ENCODE peak calls at places on chromosome 19, in six cellular contexts. One of them, this sample, is unnamed.

GRCh38 chr19:50334741-50335421 is 5.7 kb upstream of the KCNC3 start:
- DNase-seq in lung microvascular endothelial cell: no peak
- DNase-seq in ovary: no peak
- DNase-seq in activated naive CD8-positive, alpha-beta T cell treated with anti-CD3 and anti-CD28 coated beads, Interleukin-2, amount 50 U/mL, for 24 hours: no peak
- DNase-seq in T follicular helper cell: no peak
- DNase-seq in left cardiac atrium: no peak
- DNase-seq in this sample: no peak

GRCh38 chr19:52936958-52937334 is 13.7 kb upstream of the ZNF888 start:
- DNase-seq in lung microvascular endothelial cell: no peak
- DNase-seq in ovary: no peak
- DNase-seq in activated naive CD8-positive, alpha-beta T cell treated with anti-CD3 and anti-CD28 coated beads, Interleukin-2, amount 50 U/mL, for 24 hours: no peak
- DNase-seq in T follicular helper cell: no peak
- DNase-seq in left cardiac atrium: no peak
- DNase-seq in this sample: no peak

GRCh38 chr19:48969276-48970138 is 4.4 kb downstream of the FTL start:
- DNase-seq in lung microvascular endothelial cell: peak; percentile 43
- DNase-seq in ovary: peak; percentile 52
- DNase-seq in activated naive CD8-positive, alpha-beta T cell treated with anti-CD3 and anti-CD28 coated beads, Interleukin-2, amount 50 U/mL, for 24 hours: no peak
- DNase-seq in T follicular helper cell: no peak
- DNase-seq in left cardiac atrium: no peak
- DNase-seq in this sample: no peak

GRCh38 chr19:1452802-1453524 is 3.0 kb downstream of the APC2 start:
- DNase-seq in lung microvascular endothelial cell: no peak
- DNase-seq in ovary: no peak
- DNase-seq in activated naive CD8-positive, alpha-beta T cell treated with anti-CD3 and anti-CD28 coated beads, Interleukin-2, amount 50 U/mL, for 24 hours: no peak
- DNase-seq in T follicular helper cell: no peak
- DNase-seq in left cardiac atrium: no peak
- DNase-seq in this sample: no peak

GRCh38 chr19:38514812-38515633 is 81.5 kb downstream of the RYR1 start:
- DNase-seq in lung microvascular endothelial cell: peak; percentile 58
- DNase-seq in ovary: peak; percentile 65
- DNase-seq in activated naive CD8-positive, alpha-beta T cell treated with anti-CD3 and anti-CD28 coated beads, Interleukin-2, amount 50 U/mL, for 24 hours: peak; percentile 82
- DNase-seq in T follicular helper cell: peak; percentile 62
- DNase-seq in left cardiac atrium: peak; percentile 70
- DNase-seq in this sample: peak; percentile 65

GRCh38 chr19:2089001-2089711 is 7.0 kb downstream of the MOB3A start:
- DNase-seq in lung microvascular endothelial cell: peak; percentile 81
- DNase-seq in ovary: no peak
- DNase-seq in activated naive CD8-positive, alpha-beta T cell treated with anti-CD3 and anti-CD28 coated beads, Interleukin-2, amount 50 U/mL, for 24 hours: peak; percentile 62
- DNase-seq in T follicular helper cell: no peak
- DNase-seq in left cardiac atrium: no peak
- DNase-seq in this sample: no peak

GRCh38 chr19:16048583-16048982 is 27.7 kb upstream of the TPM4 start:
- DNase-seq in lung microvascular endothelial cell: no peak
- DNase-seq in ovary: no peak
- DNase-seq in activated naive CD8-positive, alpha-beta T cell treated with anti-CD3 and anti-CD28 coated beads, Interleukin-2, amount 50 U/mL, for 24 hours: no peak
- DNase-seq in T follicular helper cell: no peak
- DNase-seq in left cardiac atrium: no peak
- DNase-seq in this sample: no peak

GRCh38 chr19:41225238-41226052 is 6.4 kb downstream of the AXL start:
- DNase-seq in lung microvascular endothelial cell: peak; percentile 98
- DNase-seq in ovary: peak; percentile 75
- DNase-seq in activated naive CD8-positive, alpha-beta T cell treated with anti-CD3 and anti-CD28 coated beads, Interleukin-2, amount 50 U/mL, for 24 hours: peak; percentile 50
- DNase-seq in T follicular helper cell: peak; percentile 7
- DNase-seq in left cardiac atrium: peak; percentile 75
- DNase-seq in this sample: peak; percentile 98

GRCh38 chr19:30799854-30800755 is 427.9 kb downstream of the ZNF536 start:
- DNase-seq in lung microvascular endothelial cell: no peak
- DNase-seq in ovary: peak; percentile 42
- DNase-seq in activated naive CD8-positive, alpha-beta T cell treated with anti-CD3 and anti-CD28 coated beads, Interleukin-2, amount 50 U/mL, for 24 hours: peak; percentile 40
- DNase-seq in T follicular helper cell: peak; percentile 1
- DNase-seq in left cardiac atrium: peak; percentile 46
- DNase-seq in this sample: peak; percentile 19

GRCh38 chr19:789473-790052 is 7.7 kb upstream of the PTBP1 start:
- DNase-seq in lung microvascular endothelial cell: peak; percentile 65
- DNase-seq in ovary: no peak
- DNase-seq in activated naive CD8-positive, alpha-beta T cell treated with anti-CD3 and anti-CD28 coated beads, Interleukin-2, amount 50 U/mL, for 24 hours: no peak
- DNase-seq in T follicular helper cell: no peak
- DNase-seq in left cardiac atrium: peak; percentile 73
- DNase-seq in this sample: no peak

GRCh38 chr19:3692141-3693029 is 7.9 kb downstream of the PIP5K1C start:
- DNase-seq in lung microvascular endothelial cell: no peak
- DNase-seq in ovary: no peak
- DNase-seq in activated naive CD8-positive, alpha-beta T cell treated with anti-CD3 and anti-CD28 coated beads, Interleukin-2, amount 50 U/mL, for 24 hours: peak; percentile 69
- DNase-seq in T follicular helper cell: peak; percentile 41
- DNase-seq in left cardiac atrium: no peak
- DNase-seq in this sample: no peak

GRCh38 chr19:35257113-35257461 is 8.3 kb downstream of the LSR start:
- DNase-seq in lung microvascular endothelial cell: no peak
- DNase-seq in ovary: no peak
- DNase-seq in activated naive CD8-positive, alpha-beta T cell treated with anti-CD3 and anti-CD28 coated beads, Interleukin-2, amount 50 U/mL, for 24 hours: no peak
- DNase-seq in T follicular helper cell: no peak
- DNase-seq in left cardiac atrium: no peak
- DNase-seq in this sample: no peak

GRCh38 chr19:43687660-43687997 is 17.7 kb upstream of the PLAUR start:
- DNase-seq in lung microvascular endothelial cell: no peak
- DNase-seq in ovary: no peak
- DNase-seq in activated naive CD8-positive, alpha-beta T cell treated with anti-CD3 and anti-CD28 coated beads, Interleukin-2, amount 50 U/mL, for 24 hours: no peak
- DNase-seq in T follicular helper cell: no peak
- DNase-seq in left cardiac atrium: no peak
- DNase-seq in this sample: no peak

GRCh38 chr19:9353011-9353410 is 9.8 kb upstream of the ZNF177 start:
- DNase-seq in lung microvascular endothelial cell: no peak
- DNase-seq in ovary: no peak
- DNase-seq in activated naive CD8-positive, alpha-beta T cell treated with anti-CD3 and anti-CD28 coated beads, Interleukin-2, amount 50 U/mL, for 24 hours: no peak
- DNase-seq in T follicular helper cell: no peak
- DNase-seq in left cardiac atrium: no peak
- DNase-seq in this sample: no peak

GRCh38 chr19:35903550-35904179 is 1.3 kb downstream of the HCST start:
- DNase-seq in lung microvascular endothelial cell: no peak
- DNase-seq in ovary: peak; percentile 67
- DNase-seq in activated naive CD8-positive, alpha-beta T cell treated with anti-CD3 and anti-CD28 coated beads, Interleukin-2, amount 50 U/mL, for 24 hours: peak; percentile 88
- DNase-seq in T follicular helper cell: peak; percentile 80
- DNase-seq in left cardiac atrium: peak; percentile 78
- DNase-seq in this sample: peak; percentile 65

GRCh38 chr19:50817941-50818858 is 5.4 kb downstream of the KLK1 start:
- DNase-seq in lung microvascular endothelial cell: no peak
- DNase-seq in ovary: no peak
- DNase-seq in activated naive CD8-positive, alpha-beta T cell treated with anti-CD3 and anti-CD28 coated beads, Interleukin-2, amount 50 U/mL, for 24 hours: peak; percentile 74
- DNase-seq in T follicular helper cell: no peak
- DNase-seq in left cardiac atrium: peak; percentile 66
- DNase-seq in this sample: peak; percentile 81

GRCh38 chr19:48967346-48968178 is 2.5 kb downstream of the FTL start:
- DNase-seq in lung microvascular endothelial cell: no peak
- DNase-seq in ovary: no peak
- DNase-seq in activated naive CD8-positive, alpha-beta T cell treated with anti-CD3 and anti-CD28 coated beads, Interleukin-2, amount 50 U/mL, for 24 hours: no peak
- DNase-seq in T follicular helper cell: no peak
- DNase-seq in left cardiac atrium: peak; percentile 58
- DNase-seq in this sample: no peak

GRCh38 chr19:35975608-35976214 is 19.3 kb upstream of the SDHAF1 start:
- DNase-seq in lung microvascular endothelial cell: peak; percentile 33
- DNase-seq in ovary: no peak
- DNase-seq in activated naive CD8-positive, alpha-beta T cell treated with anti-CD3 and anti-CD28 coated beads, Interleukin-2, amount 50 U/mL, for 24 hours: no peak
- DNase-seq in T follicular helper cell: no peak
- DNase-seq in left cardiac atrium: no peak
- DNase-seq in this sample: peak; percentile 38

GRCh38 chr19:8017808-8018207 is 12.4 kb upstream of the ELAVL1 start:
- DNase-seq in lung microvascular endothelial cell: no peak
- DNase-seq in ovary: no peak
- DNase-seq in activated naive CD8-positive, alpha-beta T cell treated with anti-CD3 and anti-CD28 coated beads, Interleukin-2, amount 50 U/mL, for 24 hours: peak; percentile 31
- DNase-seq in T follicular helper cell: peak; percentile 16
- DNase-seq in left cardiac atrium: no peak
- DNase-seq in this sample: no peak

GRCh38 chr19:30448386-30449130 is 76.4 kb downstream of the ZNF536 start:
- DNase-seq in lung microvascular endothelial cell: no peak
- DNase-seq in ovary: no peak
- DNase-seq in activated naive CD8-positive, alpha-beta T cell treated with anti-CD3 and anti-CD28 coated beads, Interleukin-2, amount 50 U/mL, for 24 hours: no peak
- DNase-seq in T follicular helper cell: no peak
- DNase-seq in left cardiac atrium: no peak
- DNase-seq in this sample: no peak

GRCh38 chr19:2813235-2814160 is 6.2 kb upstream of the ZNF554 start:
- DNase-seq in lung microvascular endothelial cell: no peak
- DNase-seq in ovary: no peak
- DNase-seq in activated naive CD8-positive, alpha-beta T cell treated with anti-CD3 and anti-CD28 coated beads, Interleukin-2, amount 50 U/mL, for 24 hours: no peak
- DNase-seq in T follicular helper cell: no peak
- DNase-seq in left cardiac atrium: no peak
- DNase-seq in this sample: no peak

GRCh38 chr19:9296336-9296735 is 13.3 kb downstream of the ZNF699 start:
- DNase-seq in lung microvascular endothelial cell: no peak
- DNase-seq in ovary: no peak
- DNase-seq in activated naive CD8-positive, alpha-beta T cell treated with anti-CD3 and anti-CD28 coated beads, Interleukin-2, amount 50 U/mL, for 24 hours: no peak
- DNase-seq in T follicular helper cell: no peak
- DNase-seq in left cardiac atrium: no peak
- DNase-seq in this sample: no peak

GRCh38 chr19:955803-956746 is 28.1 kb upstream of the WDR18 start:
- DNase-seq in lung microvascular endothelial cell: no peak
- DNase-seq in ovary: peak; percentile 21
- DNase-seq in activated naive CD8-positive, alpha-beta T cell treated with anti-CD3 and anti-CD28 coated beads, Interleukin-2, amount 50 U/mL, for 24 hours: no peak
- DNase-seq in T follicular helper cell: no peak
- DNase-seq in left cardiac atrium: no peak
- DNase-seq in this sample: no peak

GRCh38 chr19:10478903-10479384 is 24.2 kb downstream of the KEAP1 start:
- DNase-seq in lung microvascular endothelial cell: peak; percentile 93
- DNase-seq in ovary: peak; percentile 90
- DNase-seq in activated naive CD8-positive, alpha-beta T cell treated with anti-CD3 and anti-CD28 coated beads, Interleukin-2, amount 50 U/mL, for 24 hours: peak; percentile 86
- DNase-seq in T follicular helper cell: peak; percentile 88
- DNase-seq in left cardiac atrium: peak; percentile 94
- DNase-seq in this sample: peak; percentile 93

GRCh38 chr19:54470991-54471782 is 1.9 kb downstream of the CDC42EP5 start:
- DNase-seq in lung microvascular endothelial cell: peak; percentile 68
- DNase-seq in ovary: no peak
- DNase-seq in activated naive CD8-positive, alpha-beta T cell treated with anti-CD3 and anti-CD28 coated beads, Interleukin-2, amount 50 U/mL, for 24 hours: no peak
- DNase-seq in T follicular helper cell: no peak
- DNase-seq in left cardiac atrium: peak; percentile 66
- DNase-seq in this sample: no peak

GRCh38 chr19:15264061-15264932 is 32.0 kb upstream of the EPHX3 start:
- DNase-seq in lung microvascular endothelial cell: peak; percentile 65
- DNase-seq in ovary: peak; percentile 81
- DNase-seq in activated naive CD8-positive, alpha-beta T cell treated with anti-CD3 and anti-CD28 coated beads, Interleukin-2, amount 50 U/mL, for 24 hours: peak; percentile 78
- DNase-seq in T follicular helper cell: peak; percentile 61
- DNase-seq in left cardiac atrium: peak; percentile 81
- DNase-seq in this sample: peak; percentile 78

GRCh38 chr19:13089139-13089856 is 13.4 kb downstream of the LYL1 start:
- DNase-seq in lung microvascular endothelial cell: no peak
- DNase-seq in ovary: peak; percentile 34
- DNase-seq in activated naive CD8-positive, alpha-beta T cell treated with anti-CD3 and anti-CD28 coated beads, Interleukin-2, amount 50 U/mL, for 24 hours: no peak
- DNase-seq in T follicular helper cell: no peak
- DNase-seq in left cardiac atrium: no peak
- DNase-seq in this sample: no peak

GRCh38 chr19:3132971-3133792 is 2.7 kb upstream of the GNA15 start:
- DNase-seq in lung microvascular endothelial cell: no peak
- DNase-seq in ovary: no peak
- DNase-seq in activated naive CD8-positive, alpha-beta T cell treated with anti-CD3 and anti-CD28 coated beads, Interleukin-2, amount 50 U/mL, for 24 hours: peak; percentile 89
- DNase-seq in T follicular helper cell: peak; percentile 69
- DNase-seq in left cardiac atrium: no peak
- DNase-seq in this sample: peak; percentile 29

GRCh38 chr19:4744451-4745170 is 21.0 kb upstream of the DPP9 start:
- DNase-seq in lung microvascular endothelial cell: peak; percentile 56
- DNase-seq in ovary: peak; percentile 57
- DNase-seq in activated naive CD8-positive, alpha-beta T cell treated with anti-CD3 and anti-CD28 coated beads, Interleukin-2, amount 50 U/mL, for 24 hours: no peak
- DNase-seq in T follicular helper cell: no peak
- DNase-seq in left cardiac atrium: peak; percentile 54
- DNase-seq in this sample: no peak

GRCh38 chr19:22530042-22530441 is 104.1 kb upstream of the ZNF492 start:
- DNase-seq in lung microvascular endothelial cell: no peak
- DNase-seq in ovary: no peak
- DNase-seq in activated naive CD8-positive, alpha-beta T cell treated with anti-CD3 and anti-CD28 coated beads, Interleukin-2, amount 50 U/mL, for 24 hours: no peak
- DNase-seq in T follicular helper cell: no peak
- DNase-seq in left cardiac atrium: no peak
- DNase-seq in this sample: no peak

GRCh38 chr19:15210323-15210774 is 9.6 kb upstream of the NOTCH3 start:
- DNase-seq in lung microvascular endothelial cell: no peak
- DNase-seq in ovary: no peak
- DNase-seq in activated naive CD8-positive, alpha-beta T cell treated with anti-CD3 and anti-CD28 coated beads, Interleukin-2, amount 50 U/mL, for 24 hours: no peak
- DNase-seq in T follicular helper cell: no peak
- DNase-seq in left cardiac atrium: peak; percentile 61
- DNase-seq in this sample: peak; percentile 55

GRCh38 chr19:6457958-6458694 is 1.5 kb downstream of the SLC25A23 start:
- DNase-seq in lung microvascular endothelial cell: no peak
- DNase-seq in ovary: peak; percentile 30
- DNase-seq in activated naive CD8-positive, alpha-beta T cell treated with anti-CD3 and anti-CD28 coated beads, Interleukin-2, amount 50 U/mL, for 24 hours: no peak
- DNase-seq in T follicular helper cell: no peak
- DNase-seq in left cardiac atrium: no peak
- DNase-seq in this sample: no peak

GRCh38 chr19:3975637-3976087 is 4.8 kb upstream of the DAPK3 start:
- DNase-seq in lung microvascular endothelial cell: peak; percentile 0
- DNase-seq in ovary: peak; percentile 24
- DNase-seq in activated naive CD8-positive, alpha-beta T cell treated with anti-CD3 and anti-CD28 coated beads, Interleukin-2, amount 50 U/mL, for 24 hours: no peak
- DNase-seq in T follicular helper cell: no peak
- DNase-seq in left cardiac atrium: no peak
- DNase-seq in this sample: no peak

GRCh38 chr19:6048808-6049405 is 61.4 kb downstream of the RFX2 start:
- DNase-seq in lung microvascular endothelial cell: peak; percentile 79
- DNase-seq in ovary: peak; percentile 81
- DNase-seq in activated naive CD8-positive, alpha-beta T cell treated with anti-CD3 and anti-CD28 coated beads, Interleukin-2, amount 50 U/mL, for 24 hours: peak; percentile 79
- DNase-seq in T follicular helper cell: peak; percentile 66
- DNase-seq in left cardiac atrium: peak; percentile 81
- DNase-seq in this sample: peak; percentile 83

GRCh38 chr19:31535691-31536460 is 186.6 kb upstream of the TSHZ3 start:
- DNase-seq in lung microvascular endothelial cell: no peak
- DNase-seq in ovary: no peak
- DNase-seq in activated naive CD8-positive, alpha-beta T cell treated with anti-CD3 and anti-CD28 coated beads, Interleukin-2, amount 50 U/mL, for 24 hours: no peak
- DNase-seq in T follicular helper cell: no peak
- DNase-seq in left cardiac atrium: no peak
- DNase-seq in this sample: no peak

GRCh38 chr19:33229962-33230361 is 4.3 kb upstream of the SLC7A10 start:
- DNase-seq in lung microvascular endothelial cell: no peak
- DNase-seq in ovary: no peak
- DNase-seq in activated naive CD8-positive, alpha-beta T cell treated with anti-CD3 and anti-CD28 coated beads, Interleukin-2, amount 50 U/mL, for 24 hours: no peak
- DNase-seq in T follicular helper cell: no peak
- DNase-seq in left cardiac atrium: no peak
- DNase-seq in this sample: no peak

GRCh38 chr19:38862321-38863059 is 12.7 kb upstream of the HNRNPL start:
- DNase-seq in lung microvascular endothelial cell: peak; percentile 93
- DNase-seq in ovary: no peak
- DNase-seq in activated naive CD8-positive, alpha-beta T cell treated with anti-CD3 and anti-CD28 coated beads, Interleukin-2, amount 50 U/mL, for 24 hours: no peak
- DNase-seq in T follicular helper cell: no peak
- DNase-seq in left cardiac atrium: no peak
- DNase-seq in this sample: peak; percentile 47

GRCh38 chr19:7970716-7971448 is 27.4 kb upstream of the TIMM44 start:
- DNase-seq in lung microvascular endothelial cell: peak; percentile 49
- DNase-seq in ovary: no peak
- DNase-seq in activated naive CD8-positive, alpha-beta T cell treated with anti-CD3 and anti-CD28 coated beads, Interleukin-2, amount 50 U/mL, for 24 hours: peak; percentile 36
- DNase-seq in T follicular helper cell: no peak
- DNase-seq in left cardiac atrium: no peak
- DNase-seq in this sample: peak; percentile 71

This sample was measured in cardiac muscle cell.